ENCODE peak calls at places on chromosomes 4 and X, in ten cellular contexts. One of them, this sample, is unnamed.

GRCh38 chrX:9071031-9071650 is 37.2 kb upstream of the FAM9B start:
- DNase-seq in iPS-NIHi11: no peak
- DNase-seq in memory B cell: no peak
- DNase-seq in GF-D8: no peak
- DNase-seq in HEK293T: no peak
- DNase-seq in nucleus accumbens: no peak
- DNase-seq in ureter: no peak
- DNase-seq in transverse colon: no peak
- DNase-seq in iris pigment epithelial cell: peak
- DNase-seq in EL: peak
- DNase-seq in this sample: no peak

GRCh38 chr4:16641971-16642370 is 256.5 kb downstream of the LDB2 start:
- DNase-seq in memory B cell: no peak
- DNase-seq in transverse colon: no peak
- DNase-seq in iris pigment epithelial cell: peak
- DNase-seq in ureter: no peak
- DNase-seq in EL: peak
- DNase-seq in nucleus accumbens: no peak
- DNase-seq in HEK293T: no peak
- DNase-seq in iPS-NIHi11: no peak
- DNase-seq in GF-D8: no peak
- DNase-seq in this sample: no peak

GRCh38 chr4:151358266-151358665 is 32.9 kb upstream of the SH3D19 start:
- DNase-seq in HEK293T: no peak
- DNase-seq in memory B cell: no peak
- DNase-seq in EL: no peak
- DNase-seq in iris pigment epithelial cell: no peak
- DNase-seq in GF-D8: no peak
- DNase-seq in nucleus accumbens: peak
- DNase-seq in ureter: no peak
- DNase-seq in transverse colon: no peak
- DNase-seq in iPS-NIHi11: no peak
- DNase-seq in this sample: peak

GRCh38 chr4:150567070-150567469 is 14.9 kb upstream of the MAB21L2 start:
- DNase-seq in nucleus accumbens: no peak
- DNase-seq in iris pigment epithelial cell: no peak
- DNase-seq in iPS-NIHi11: no peak
- DNase-seq in EL: no peak
- DNase-seq in transverse colon: no peak
- DNase-seq in GF-D8: no peak
- DNase-seq in HEK293T: no peak
- DNase-seq in memory B cell: no peak
- DNase-seq in ureter: no peak
- DNase-seq in this sample: no peak

GRCh38 chr4:185282968-185283367 is 73.6 kb downstream of the SNX25 start:
- DNase-seq in memory B cell: no peak
- DNase-seq in GF-D8: no peak
- DNase-seq in ureter: no peak
- DNase-seq in nucleus accumbens: no peak
- DNase-seq in EL: peak
- DNase-seq in iris pigment epithelial cell: peak
- DNase-seq in iPS-NIHi11: peak
- DNase-seq in transverse colon: no peak
- DNase-seq in HEK293T: no peak
- DNase-seq in this sample: no peak

GRCh38 chr4:66558651-66559050 is 888.4 kb upstream of the EPHA5 start:
- DNase-seq in HEK293T: no peak
- DNase-seq in GF-D8: no peak
- DNase-seq in iris pigment epithelial cell: no peak
- DNase-seq in transverse colon: no peak
- DNase-seq in memory B cell: no peak
- DNase-seq in ureter: no peak
- DNase-seq in EL: no peak
- DNase-seq in iPS-NIHi11: no peak
- DNase-seq in nucleus accumbens: no peak
- DNase-seq in this sample: no peak

GRCh38 chr4:10098770-10099139 is 17.8 kb downstream of the WDR1 start:
- DNase-seq in GF-D8: no peak
- DNase-seq in iris pigment epithelial cell: peak
- DNase-seq in transverse colon: no peak
- DNase-seq in iPS-NIHi11: no peak
- DNase-seq in ureter: no peak
- DNase-seq in memory B cell: no peak
- DNase-seq in EL: peak
- DNase-seq in HEK293T: no peak
- DNase-seq in nucleus accumbens: no peak
- DNase-seq in this sample: no peak

GRCh38 chr4:94171616-94172015 is 36.0 kb upstream of the SMARCAD1 start:
- DNase-seq in nucleus accumbens: no peak
- DNase-seq in iPS-NIHi11: no peak
- DNase-seq in iris pigment epithelial cell: peak
- DNase-seq in GF-D8: no peak
- DNase-seq in memory B cell: no peak
- DNase-seq in EL: no peak
- DNase-seq in transverse colon: no peak
- DNase-seq in ureter: no peak
- DNase-seq in HEK293T: peak
- DNase-seq in this sample: no peak

GRCh38 chr4:6873792-6874461 is 35.7 kb upstream of the TBC1D14 start:
- DNase-seq in HEK293T: peak
- DNase-seq in transverse colon: peak
- DNase-seq in memory B cell: peak
- DNase-seq in iris pigment epithelial cell: peak
- DNase-seq in ureter: peak
- DNase-seq in iPS-NIHi11: peak
- DNase-seq in GF-D8: peak
- DNase-seq in EL: peak
- DNase-seq in nucleus accumbens: peak
- DNase-seq in this sample: peak

GRCh38 chr4:26748805-26749204 is 111.8 kb upstream of the STIM2 start:
- DNase-seq in ureter: no peak
- DNase-seq in nucleus accumbens: no peak
- DNase-seq in HEK293T: no peak
- DNase-seq in transverse colon: no peak
- DNase-seq in EL: no peak
- DNase-seq in iris pigment epithelial cell: no peak
- DNase-seq in memory B cell: no peak
- DNase-seq in iPS-NIHi11: no peak
- DNase-seq in GF-D8: peak
- DNase-seq in this sample: no peak

GRCh38 chr4:127781303-127782024 is 658 bp upstream of the HSPA4L start:
- DNase-seq in nucleus accumbens: no peak
- DNase-seq in HEK293T: no peak
- DNase-seq in ureter: peak
- DNase-seq in memory B cell: peak
- DNase-seq in iris pigment epithelial cell: peak
- DNase-seq in EL: no peak
- DNase-seq in GF-D8: no peak
- DNase-seq in transverse colon: peak
- DNase-seq in iPS-NIHi11: peak
- DNase-seq in this sample: peak

GRCh38 chrX:134886201-134886600 is 104.6 kb upstream of the SMIM10 start:
- DNase-seq in iPS-NIHi11: no peak
- DNase-seq in transverse colon: no peak
- DNase-seq in ureter: no peak
- DNase-seq in HEK293T: no peak
- DNase-seq in iris pigment epithelial cell: peak
- DNase-seq in memory B cell: no peak
- DNase-seq in EL: peak
- DNase-seq in GF-D8: no peak
- DNase-seq in nucleus accumbens: no peak
- DNase-seq in this sample: no peak

GRCh38 chrX:107684956-107685385 is 56.7 kb downstream of the PRPS1 start:
- DNase-seq in iPS-NIHi11: peak
- DNase-seq in memory B cell: no peak
- DNase-seq in nucleus accumbens: no peak
- DNase-seq in EL: peak
- DNase-seq in ureter: peak
- DNase-seq in GF-D8: peak
- DNase-seq in transverse colon: peak
- DNase-seq in HEK293T: peak
- DNase-seq in iris pigment epithelial cell: peak
- DNase-seq in this sample: peak

GRCh38 chr4:1495416-1496115 is 89.3 kb upstream of the NKX1-1 start:
- DNase-seq in iPS-NIHi11: peak
- DNase-seq in HEK293T: no peak
- DNase-seq in GF-D8: no peak
- DNase-seq in nucleus accumbens: no peak
- DNase-seq in iris pigment epithelial cell: no peak
- DNase-seq in EL: no peak
- DNase-seq in memory B cell: no peak
- DNase-seq in ureter: no peak
- DNase-seq in transverse colon: no peak
- DNase-seq in this sample: no peak

GRCh38 chr4:3518511-3518880 is 13.7 kb downstream of the LRPAP1 start:
- DNase-seq in GF-D8: no peak
- DNase-seq in memory B cell: no peak
- DNase-seq in EL: no peak
- DNase-seq in HEK293T: no peak
- DNase-seq in iris pigment epithelial cell: no peak
- DNase-seq in nucleus accumbens: no peak
- DNase-seq in iPS-NIHi11: no peak
- DNase-seq in ureter: no peak
- DNase-seq in transverse colon: peak
- DNase-seq in this sample: no peak

GRCh38 chrX:3219667-3220066 is 126.8 kb downstream of the MXRA5 start:
- DNase-seq in ureter: no peak
- DNase-seq in iris pigment epithelial cell: no peak
- DNase-seq in memory B cell: no peak
- DNase-seq in EL: no peak
- DNase-seq in iPS-NIHi11: no peak
- DNase-seq in nucleus accumbens: no peak
- DNase-seq in transverse colon: no peak
- DNase-seq in HEK293T: no peak
- DNase-seq in GF-D8: no peak
- DNase-seq in this sample: no peak

GRCh38 chr4:84496356-84497219 is 2.5 kb downstream of the NKX6-1 start:
- DNase-seq in HEK293T: no peak
- DNase-seq in iris pigment epithelial cell: no peak
- DNase-seq in transverse colon: no peak
- DNase-seq in memory B cell: no peak
- DNase-seq in iPS-NIHi11: peak
- DNase-seq in GF-D8: no peak
- DNase-seq in EL: no peak
- DNase-seq in ureter: no peak
- DNase-seq in nucleus accumbens: no peak
- DNase-seq in this sample: no peak